ENCODE peak calls at places on chromosome 4, in nine cellular contexts. A, M, S, F, T, V, K, Q and Y are unnamed samples.
A peak's percentile ranks its signal among the peaks of the same experiment; 100 is the strongest.

GRCh38 chr4:107824367-107825071 is at the start of gene SGMS2:
- DNase-seq in A (peak; percentile 95), M (peak; percentile 94), S (peak; percentile 92), F (peak; percentile 84), T (peak; percentile 68), V (peak; percentile 94), K (peak; percentile 69), Q (peak; percentile 95), Y (peak; percentile 37)

GRCh38 chr4:151804821-151805220 is 44.0 kb upstream of the GATB start:
- DNase-seq in A (no peak), M (no peak), S (no peak), F (no peak), T (no peak), V (no peak), K (peak; percentile 18), Q (no peak), Y (no peak)

GRCh38 chr4:21656832-21657231 is 291.7 kb downstream of the KCNIP4 start:
- DNase-seq in A (no peak), M (no peak), S (no peak), F (no peak), T (no peak), V (no peak), K (no peak), Q (peak; percentile 12), Y (no peak)

GRCh38 chr4:156941940-156942548 is 29.6 kb downstream of the PDGFC start:
- DNase-seq in A (no peak), M (no peak), S (no peak), F (peak; percentile 17), T (peak; percentile 11), V (peak; percentile 89), K (peak; percentile 71), Q (peak; percentile 87), Y (no peak)

GRCh38 chr4:74375824-74376426 is 11.0 kb downstream of the EREG start:
- DNase-seq in A (no peak), M (no peak), S (no peak), F (no peak), T (no peak), V (no peak), K (no peak), Q (peak; percentile 22), Y (no peak)

GRCh38 chr4:105014242-105015031 is 132.2 kb upstream of the TET2 start:
- DNase-seq in A (no peak), M (no peak), S (no peak), F (no peak), T (no peak), V (no peak), K (no peak), Q (no peak), Y (no peak)

GRCh38 chr4:113738251-113738650 is 23.3 kb downstream of the CAMK2D start:
- DNase-seq in A (no peak), M (no peak), S (no peak), F (no peak), T (no peak), V (no peak), K (no peak), Q (no peak), Y (no peak)

GRCh38 chr4:128688025-128688721 is 121.3 kb upstream of the JADE1 start:
- DNase-seq in A (no peak), M (no peak), S (no peak), F (no peak), T (no peak), V (no peak), K (no peak), Q (no peak), Y (no peak)

GRCh38 chr4:185221912-185222311 is 12.5 kb downstream of the SNX25 start:
- DNase-seq in A (no peak), M (no peak), S (no peak), F (no peak), T (no peak), V (no peak), K (no peak), Q (no peak), Y (no peak)

GRCh38 chr4:127533028-127533700 is 99.6 kb upstream of the INTU start:
- DNase-seq in A (no peak), M (peak; percentile 58), S (no peak), F (peak; percentile 83), T (no peak), V (no peak), K (no peak), Q (peak; percentile 24), Y (no peak)

GRCh38 chr4:100582146-100582545 is 64.3 kb upstream of the EMCN start:
- DNase-seq in A (no peak), M (no peak), S (no peak), F (no peak), T (no peak), V (no peak), K (no peak), Q (no peak), Y (no peak)

GRCh38 chr4:182878633-182879495 is 38.3 kb downstream of the DCTD start:
- DNase-seq in A (no peak), M (no peak), S (no peak), F (no peak), T (no peak), V (no peak), K (no peak), Q (no peak), Y (no peak)

GRCh38 chr4:136784326-136784725 is 748.0 kb downstream of the PCDH18 start:
- DNase-seq in A (no peak), M (no peak), S (no peak), F (no peak), T (no peak), V (no peak), K (no peak), Q (no peak), Y (no peak)

GRCh38 chr4:150178161-150178560 is 99.9 kb downstream of the DCLK2 start:
- DNase-seq in A (no peak), M (no peak), S (no peak), F (no peak), T (no peak), V (no peak), K (no peak), Q (no peak), Y (no peak)

GRCh38 chr4:3801931-3802550 is 35.9 kb downstream of the ADRA2C start:
- DNase-seq in A (no peak), M (no peak), S (no peak), F (no peak), T (no peak), V (no peak), K (no peak), Q (no peak), Y (no peak)

GRCh38 chr4:3803946-3804345 is 37.8 kb downstream of the ADRA2C start:
- DNase-seq in A (no peak), M (no peak), S (no peak), F (no peak), T (no peak), V (no peak), K (no peak), Q (no peak), Y (no peak)

GRCh38 chr4:3803475-3803847 is 37.3 kb downstream of the ADRA2C start:
- DNase-seq in A (no peak), M (no peak), S (no peak), F (no peak), T (no peak), V (no peak), K (no peak), Q (no peak), Y (no peak)

GRCh38 chr4:3801521-3801920 is 35.3 kb downstream of the ADRA2C start:
- DNase-seq in A (no peak), M (no peak), S (no peak), F (no peak), T (no peak), V (no peak), K (no peak), Q (no peak), Y (no peak)

DNA sequence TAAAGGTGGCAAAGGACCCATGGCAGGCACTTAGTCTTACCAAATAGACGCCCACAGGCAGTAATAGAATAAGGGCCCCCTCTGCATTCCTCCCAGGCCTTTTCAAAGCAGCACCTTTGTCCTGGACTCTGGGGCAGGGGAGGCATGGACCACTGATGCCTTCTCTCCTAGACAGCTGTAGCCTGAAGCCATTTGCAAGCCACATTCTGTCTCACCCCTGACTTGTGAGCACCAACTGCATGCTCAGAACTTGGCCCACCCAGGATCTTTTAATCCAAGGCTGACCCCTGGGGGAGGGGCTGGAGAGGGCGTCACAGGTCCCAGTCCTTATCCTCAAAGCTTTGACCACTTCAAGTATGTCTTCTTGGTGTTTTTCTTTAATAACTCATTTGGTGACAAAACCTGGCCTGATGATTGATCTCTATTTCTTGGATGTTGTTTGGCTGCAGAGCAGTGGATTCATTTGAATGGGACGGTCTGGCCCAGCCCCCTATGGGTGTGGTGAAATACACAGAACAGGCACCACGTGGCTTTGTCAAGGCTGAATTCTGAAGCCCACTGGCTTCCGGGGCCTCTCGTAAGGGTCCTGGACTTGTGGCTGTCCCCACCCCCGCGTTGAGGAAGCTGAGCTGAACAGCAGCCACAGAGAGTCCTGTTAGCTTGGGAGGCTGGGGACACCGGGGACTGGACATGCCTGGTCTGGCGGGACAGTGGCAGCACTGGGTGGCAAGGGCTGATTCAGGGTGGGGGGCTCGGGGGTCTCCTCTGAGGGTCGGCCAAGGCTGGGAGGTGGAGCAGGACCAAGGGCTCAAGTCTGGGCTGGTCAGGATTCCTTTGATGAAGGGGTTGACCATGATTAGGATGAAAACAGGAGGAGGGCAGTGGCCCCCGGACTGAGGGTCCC is 36.6 kb downstream of the ADRA2C start:
- DNase-seq in A (no peak), M (no peak), S (no peak), F (no peak), T (no peak), V (no peak), K (no peak), Q (no peak), Y (no peak)
- H3K4me1 ChIP-seq in A (no peaks in the 10 kb centered on the region), M (no peaks in the 10 kb centered on the region), S (no peaks in the 10 kb centered on the region), F (no peaks in the 10 kb centered on the region), T (no peaks in the 10 kb centered on the region), V (no peaks in the 10 kb centered on the region), K (peaks cover 37% of the 10 kb centered on the region), Q (no peaks in the 10 kb centered on the region), Y (no peaks in the 10 kb centered on the region)

GRCh38 chr4:83257811-83258210 is 26.8 kb downstream of the COQ2 start:
- DNase-seq in A (no peak), M (no peak), S (no peak), F (no peak), T (no peak), V (no peak), K (no peak), Q (no peak), Y (no peak)
- H3K4me1 ChIP-seq in A (peaks cover 3% of the 10 kb centered on the region), M (peaks cover 24% of the 10 kb centered on the region), S (peaks cover 6% of the 10 kb centered on the region), F (no peaks in the 10 kb centered on the region), T (peaks cover 53% of the 10 kb centered on the region), V (peaks cover 25% of the 10 kb centered on the region), K (no peaks in the 10 kb centered on the region), Q (peaks cover 12% of the 10 kb centered on the region), Y (peaks cover 40% of the 10 kb centered on the region)

DNA sequence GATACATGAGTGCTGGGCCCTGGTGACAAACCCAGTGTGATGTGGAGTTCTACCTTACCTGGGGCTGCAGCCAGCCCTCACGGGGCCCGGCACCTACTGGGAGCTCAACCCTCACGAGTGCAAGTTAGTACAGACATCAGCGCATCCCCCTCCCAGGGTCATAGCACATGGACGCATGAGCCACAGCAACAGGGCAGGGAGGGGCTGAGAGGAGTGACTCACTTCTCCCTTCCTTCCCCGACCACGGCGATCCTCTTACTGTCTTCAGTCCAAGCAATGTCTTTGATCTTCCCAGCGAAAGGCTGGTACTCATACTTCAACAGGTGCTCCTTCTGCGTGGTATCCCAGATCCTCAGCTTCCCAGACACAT is 17.8 kb downstream of the WDR1 start:
- DNase-seq in A (no peak), M (peak; percentile 73), S (no peak), F (no peak), T (no peak), V (no peak), K (no peak), Q (no peak), Y (no peak)
- H3K4me1 ChIP-seq in A (peaks cover 96% of the 10 kb centered on the region), M (peaks cover 60% of the 10 kb centered on the region), S (peaks cover 100% of the 10 kb centered on the region), F (peaks cover 10% of the 10 kb centered on the region), T (peaks cover 26% of the 10 kb centered on the region), V (peaks cover 50% of the 10 kb centered on the region), K (peaks cover 30% of the 10 kb centered on the region), Q (peaks cover 11% of the 10 kb centered on the region), Y (peaks cover 64% of the 10 kb centered on the region)

GRCh38 chr4:140061194-140061593 is 92.8 kb downstream of the MAML3 start:
- DNase-seq in A (no peak), M (no peak), S (no peak), F (no peak), T (no peak), V (no peak), K (no peak), Q (no peak), Y (no peak)
- H3K4me1 ChIP-seq in A (peaks cover 7% of the 10 kb centered on the region), M (peaks cover 38% of the 10 kb centered on the region), S (peaks cover 25% of the 10 kb centered on the region), F (no peaks in the 10 kb centered on the region), T (peaks cover 98% of the 10 kb centered on the region), V (peaks cover 5% of the 10 kb centered on the region), K (no peaks in the 10 kb centered on the region), Q (peaks cover 46% of the 10 kb centered on the region), Y (no peaks in the 10 kb centered on the region)